ENCODE peak calls at places on chromosomes 7 and 10, in seven cellular contexts. V is right lobe of liver, G is BJ, J is neuronal stem cell, T is left ventricle myocardium inferior, O is kidney epithelial cell, K is brain microvascular endothelial cell. U is an unnamed sample. For H3K36me3, the result is how much of the 10 kb centered on the place peaks cover.

GRCh38 chr10:59654007-59654406 is 55.6 kb downstream of the SLC16A9 start:
- DNase-seq in V (no peak), G (no peak), J (no peak), T (no peak), O (no peak), K (no peak), U (no peak)

GRCh38 chr7:76294344-76295024 is 8.0 kb upstream of the HSPB1 start:
- DNase-seq in V (peak), G (peak), J (no peak), T (peak), O (peak), K (peak), U (peak)

GRCh38 chr10:12960939-12961338 is 40.6 kb downstream of the CCDC3 start:
- DNase-seq in V (no peak), G (no peak), J (no peak), T (no peak), O (no peak), K (no peak), U (no peak)

GRCh38 chr10:2858452-2858851 is 208.9 kb upstream of the PFKP start:
- DNase-seq in V (no peak), G (no peak), J (no peak), T (no peak), O (no peak), K (no peak), U (no peak)

GRCh38 chr10:86970152-86970886 is 2.0 kb downstream of the ADIRF start:
- DNase-seq in V (no peak), G (no peak), J (no peak), T (peak), O (no peak), K (no peak), U (peak)

GRCh38 chr10:42921951-42922350 is 139.4 kb downstream of the BMS1 start:
- DNase-seq in V (no peak), G (no peak), J (no peak), T (no peak), O (no peak), K (no peak), U (no peak)

GRCh38 chr7:33108591-33108930 is 643 bp downstream of the RP9 start:
- DNase-seq in V (no peak), G (no peak), J (no peak), T (no peak), O (no peak), K (no peak), U (no peak)

GRCh38 chr10:119677904-119678755 is 26.9 kb downstream of the BAG3 start:
- DNase-seq in V (no peak), G (no peak), J (no peak), T (no peak), O (no peak), K (no peak), U (no peak)

GRCh38 chr10:111732116-111732785 is 451.3 kb downstream of the GPAM start:
- DNase-seq in V (no peak), G (no peak), J (no peak), T (no peak), O (no peak), K (no peak), U (no peak)

GRCh38 chr10:19209319-19209718 is 160.7 kb downstream of the MALRD1 start:
- DNase-seq in V (no peak), G (no peak), J (no peak), T (no peak), O (no peak), K (no peak), U (no peak)

GRCh38 chr7:69403169-69403568 is 195.1 kb upstream of the AUTS2 start:
- DNase-seq in V (no peak), G (no peak), J (no peak), T (no peak), O (no peak), K (no peak), U (no peak)

GRCh38 chr10:3825244-3825643 is 40.2 kb upstream of the KLF6 start:
- DNase-seq in V (no peak), G (no peak), J (no peak), T (no peak), O (no peak), K (peak), U (no peak)

GRCh38 chr10:80429521-80429966 is 21.2 kb downstream of the PRXL2A start:
- DNase-seq in V (no peak), G (no peak), J (no peak), T (no peak), O (no peak), K (no peak), U (peak)

GRCh38 chr10:123655763-123656162 is 10.4 kb upstream of the GPR26 start:
- DNase-seq in V (no peak), G (no peak), J (no peak), T (no peak), O (no peak), K (no peak), U (no peak)

GRCh38 chr10:122500194-122500593 is 38.8 kb downstream of the HTRA1 start:
- DNase-seq in V (no peak), G (no peak), J (no peak), T (no peak), O (no peak), K (no peak), U (no peak)

GRCh38 chr10:93751832-93752231 is 5.9 kb upstream of the LGI1 start:
- DNase-seq in V (no peak), G (no peak), J (no peak), T (no peak), O (no peak), K (peak), U (no peak)

GRCh38 chr10:84344560-84344959 is 16.2 kb downstream of the CCSER2 start:
- DNase-seq in V (no peak), G (no peak), J (no peak), T (no peak), O (no peak), K (peak), U (no peak)

DNA sequence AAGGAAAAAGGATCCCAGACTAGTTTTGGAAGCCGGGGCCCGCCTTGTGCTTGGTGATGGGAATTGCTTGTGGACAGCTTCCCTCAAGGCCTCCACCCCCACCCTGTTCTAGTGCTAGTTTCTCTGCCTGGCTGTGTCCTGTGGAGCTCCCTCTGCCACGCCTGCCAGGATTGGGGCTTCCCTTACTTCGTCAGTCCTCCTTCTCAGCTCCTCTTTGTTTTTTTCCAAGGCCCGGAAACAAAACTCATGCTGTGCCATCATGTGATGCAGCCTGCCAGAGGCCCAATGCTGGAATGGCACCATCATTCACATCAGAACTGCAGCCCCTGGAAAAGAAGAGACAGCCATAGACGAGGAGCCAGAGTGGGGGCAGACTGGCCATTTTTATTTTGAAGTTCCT is 11.2 kb downstream of the YKT6 start:
- DNase-seq in V (no peak), G (no peak), J (no peak), T (no peak), O (no peak), K (no peak), U (no peak)
- H3K36me3 ChIP-seq in V (under half), G (under half), J (under half), T (half or more), O (under half), K (half or more), U (half or more)

GRCh38 chr7:2661096-2661449 is 26.9 kb upstream of the AMZ1 start:
- DNase-seq in V (peak), G (no peak), J (no peak), T (no peak), O (no peak), K (no peak), U (no peak)

GRCh38 chr7:2662273-2663120 is 25.5 kb upstream of the AMZ1 start:
- DNase-seq in V (peak), G (no peak), J (no peak), T (no peak), O (no peak), K (no peak), U (no peak)

GRCh38 chr7:2663121-2663886 is 24.7 kb upstream of the AMZ1 start:
- DNase-seq in V (peak), G (no peak), J (no peak), T (peak), O (no peak), K (no peak), U (peak)

GRCh38 chr7:2660359-2661095 is 27.5 kb upstream of the AMZ1 start:
- DNase-seq in V (peak), G (no peak), J (no peak), T (no peak), O (no peak), K (no peak), U (no peak)

GRCh38 chr7:2661602-2662272 is 26.3 kb upstream of the AMZ1 start:
- DNase-seq in V (peak), G (no peak), J (no peak), T (no peak), O (no peak), K (no peak), U (no peak)
- H3K36me3 ChIP-seq in V (under half), G (under half), J (under half), T (under half), O (under half), K (under half), U (under half)

GRCh38 chr7:12221414-12221813 is 10.3 kb downstream of the TMEM106B start:
- DNase-seq in V (no peak), G (no peak), J (no peak), T (no peak), O (no peak), K (no peak), U (peak)
- H3K36me3 ChIP-seq in V (under half), G (under half), J (under half), T (under half), O (under half), K (under half), U (under half)

GRCh38 chr7:106623846-106624245 is 37.1 kb downstream of the CCDC71L start:
- DNase-seq in V (no peak), G (peak), J (no peak), T (no peak), O (no peak), K (peak), U (no peak)
- H3K36me3 ChIP-seq in V (under half), G (under half), J (under half), T (under half), O (under half), K (under half), U (under half)

DNA sequence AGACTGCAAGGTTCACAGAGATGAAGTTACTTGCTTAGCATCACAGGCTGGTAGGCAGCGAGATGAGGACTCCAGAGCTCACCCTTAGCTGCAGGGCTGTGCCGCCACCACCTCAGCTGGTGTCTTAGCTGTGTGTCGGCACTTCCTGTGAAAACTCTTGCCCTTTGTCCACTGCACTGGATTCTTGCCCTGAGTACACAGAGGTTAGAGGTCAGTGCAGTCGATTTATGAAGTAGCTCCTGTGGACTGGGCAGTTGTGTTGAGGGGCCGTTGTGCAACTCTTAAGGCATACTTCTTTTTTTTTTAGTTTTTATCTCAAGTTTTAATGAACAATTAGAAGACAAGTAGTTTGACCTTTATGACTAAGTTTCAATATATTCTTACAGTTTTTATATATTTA is 10.6 kb downstream of the NDUFB2 start:
- DNase-seq in V (no peak), G (no peak), J (no peak), T (no peak), O (no peak), K (no peak), U (no peak)
- H3K36me3 ChIP-seq in V (under half), G (under half), J (under half), T (half or more), O (under half), K (under half), U (under half)

GRCh38 chr7:38731195-38731594 is 100.0 kb upstream of the AMPH start:
- DNase-seq in V (no peak), G (peak), J (no peak), T (no peak), O (no peak), K (peak), U (no peak)

GRCh38 chr7:38723327-38723726 is 92.2 kb upstream of the AMPH start:
- DNase-seq in V (no peak), G (no peak), J (no peak), T (no peak), O (no peak), K (no peak), U (no peak)

GRCh38 chr7:38727184-38727940 is 96.2 kb upstream of the AMPH start:
- DNase-seq in V (no peak), G (no peak), J (no peak), T (no peak), O (no peak), K (no peak), U (no peak)

GRCh38 chr7:38728145-38728544 is 97.0 kb upstream of the AMPH start:
- DNase-seq in V (no peak), G (no peak), J (no peak), T (no peak), O (peak), K (peak), U (no peak)
- H3K36me3 ChIP-seq in V (under half), G (under half), J (under half), T (under half), O (under half), K (under half), U (under half)

GRCh38 chr7:44386139-44386913 is 60.9 kb upstream of the CAMK2B start:
- DNase-seq in V (no peak), G (no peak), J (no peak), T (no peak), O (no peak), K (peak), U (no peak)
- H3K36me3 ChIP-seq in V (under half), G (under half), J (under half), T (half or more), O (under half), K (under half), U (under half)

U was measured in adrenal gland.